ENCODE peak calls at places on chromosomes 3 and 15, in four cellular contexts. Z, T, W and N are unnamed samples.

GRCh38 chr15:90071220-90071807 is 31.0 kb downstream of the IDH2 start:
- DNase-seq in T (peak; percentile 75), Z (peak; percentile 54), W (peak; percentile 71), N (peak; percentile 78)

GRCh38 chr15:89132611-89133242 is 44.5 kb downstream of the ABHD2 start:
- DNase-seq in T (no peak), W (peak; percentile 42), Z (no peak), N (no peak)

GRCh38 chr3:160725326-160725725 is 30.7 kb upstream of the PPM1L start:
- DNase-seq in T (no peak), Z (no peak), W (no peak), N (no peak)

GRCh38 chr3:146187334-146187950 is 26.5 kb upstream of the PLOD2 start:
- DNase-seq in T (no peak), Z (no peak), W (no peak), N (peak; percentile 13)

GRCh38 chr3:149495581-149496125 is 21.2 kb downstream of the TM4SF4 start:
- DNase-seq in W (no peak), Z (no peak), T (no peak), N (no peak)

GRCh38 chr15:62637498-62637897 is 405.0 kb upstream of the TPM1 start:
- DNase-seq in T (no peak), Z (no peak), W (no peak), N (no peak)

GRCh38 chr3:32780735-32781210 is 37.0 kb upstream of the TRIM71 start:
- DNase-seq in T (peak; percentile 87), Z (no peak), W (peak; percentile 85), N (peak; percentile 73)

GRCh38 chr3:183815951-183816475 is 9.4 kb downstream of the MAP6D1 start:
- DNase-seq in Z (no peak), T (no peak), W (no peak), N (no peak)

GRCh38 chr15:29420188-29420587 is 150.6 kb upstream of the NSMCE3 start:
- DNase-seq in Z (no peak), W (no peak), T (no peak), N (no peak)

GRCh38 chr3:146542968-146543367 is 1.4 kb downstream of the PLSCR1 start:
- DNase-seq in W (no peak), T (no peak), Z (no peak), N (no peak)

GRCh38 chr3:28348286-28348636 is 260 bp upstream of the ZCWPW2 start:
- DNase-seq in T (peak; percentile 79), W (no peak), Z (no peak), N (no peak)

GRCh38 chr15:43229977-43230376 is 9.2 kb upstream of the EPB42 start:
- DNase-seq in W (no peak), Z (no peak), T (no peak), N (no peak)

GRCh38 chr3:41199866-41200668 is 762 bp downstream of the CTNNB1 start:
- DNase-seq in W (no peak), T (peak; percentile 78), Z (no peak), N (peak; percentile 26)

GRCh38 chr15:70199601-70200000 is 101.9 kb upstream of the TLE3 start:
- DNase-seq in Z (no peak), T (no peak), W (no peak), N (no peak)

GRCh38 chr3:197501879-197502620 is 53.7 kb downstream of the BDH1 start:
- DNase-seq in W (peak; percentile 78), Z (peak; percentile 57), T (no peak), N (peak; percentile 20)

GRCh38 chr3:16338124-16338523 is 73.1 kb downstream of the OXNAD1 start:
- DNase-seq in Z (peak; percentile 20), W (no peak), T (no peak), N (no peak)

GRCh38 chr3:29226709-29227108 is 54.2 kb upstream of the RBMS3 start:
- DNase-seq in W (no peak), Z (no peak), T (no peak), N (no peak)

GRCh38 chr15:81954158-81954783 is 91.5 kb downstream of the MEX3B start:
- DNase-seq in T (no peak), Z (no peak), W (no peak), N (no peak)
- TF ChIP-seq FOXK2 in T (no peak), Z (no peak), W (no peak), N (no peak)

DNA sequence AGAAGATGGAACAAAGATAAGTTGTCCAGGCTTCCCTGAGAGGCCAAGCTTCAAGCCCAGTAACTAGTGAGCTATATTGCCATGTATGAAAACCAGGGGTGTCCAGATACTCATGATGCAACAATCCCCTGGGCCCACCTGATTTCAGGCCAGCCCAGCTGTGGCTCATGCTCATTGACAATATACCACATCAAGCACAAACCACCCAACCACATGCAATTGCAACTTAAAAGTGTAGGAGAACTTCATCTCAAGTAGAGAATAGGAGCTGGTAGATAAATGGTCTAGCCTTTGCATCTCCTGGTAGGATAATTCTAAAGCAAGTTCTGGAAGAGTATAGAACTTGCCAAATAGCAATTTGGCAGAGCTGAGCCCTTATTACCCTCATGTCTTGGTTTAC is 561.3 kb downstream of the IGSF11 start:
- DNase-seq in T (no peak), Z (no peak), W (no peak), N (no peak)
- TF ChIP-seq FOXK2 in T (no peak), Z (no peak), W (no peak), N (no peak)

DNA sequence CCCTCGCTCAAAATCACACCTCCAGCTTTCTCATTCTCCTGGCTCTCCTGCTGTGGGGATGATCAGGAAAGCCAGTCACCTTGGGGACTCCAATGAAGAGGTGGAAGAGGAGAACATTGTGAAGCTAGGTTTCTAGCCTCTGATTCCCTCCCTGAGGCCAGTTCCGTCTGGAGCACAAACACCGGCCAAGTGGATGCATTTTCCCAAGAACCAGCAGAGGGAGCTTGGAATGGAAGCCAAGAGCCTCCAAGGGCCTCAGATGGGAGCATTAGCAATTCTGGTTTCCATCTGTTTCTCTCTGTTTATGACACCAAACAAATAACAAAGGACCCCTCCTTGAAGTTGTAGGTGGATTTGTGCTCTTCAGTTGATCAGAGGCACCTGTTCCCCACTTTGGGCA is 40.6 kb upstream of the NMNAT3 start:
- DNase-seq in Z (no peak), W (peak; percentile 18), T (peak; percentile 11), N (peak; percentile 63)
- TF ChIP-seq FOXK2 in Z (no peak), W (no peak), T (no peak), N (no peak)

GRCh38 chr3:10743366-10744097 is 72.5 kb upstream of the SLC6A11 start:
- DNase-seq in Z (no peak), T (no peak), W (no peak), N (no peak)
- TF ChIP-seq FOXK2 in Z (no peak), T (no peak), W (no peak), N (no peak)

GRCh38 chr3:98702166-98702565 is 61.0 kb upstream of the ST3GAL6 start:
- DNase-seq in W (no peak), Z (no peak), T (no peak), N (no peak)
- TF ChIP-seq FOXK2 in W (no peak), Z (no peak), T (no peak), N (no peak)

GRCh38 chr3:58072046-58072445 is 63.8 kb downstream of the FLNB start:
- DNase-seq in W (no peak), Z (no peak), T (no peak), N (no peak)

GRCh38 chr3:58073315-58074125 is 65.3 kb downstream of the FLNB start:
- DNase-seq in Z (no peak), W (no peak), T (no peak), N (no peak)

GRCh38 chr3:58074126-58074715 is 66.0 kb downstream of the FLNB start:
- DNase-seq in W (no peak), T (no peak), Z (no peak), N (no peak)

GRCh38 chr3:58077586-58078285 is 69.5 kb downstream of the FLNB start:
- DNase-seq in T (no peak), Z (no peak), W (no peak), N (no peak)

DNA sequence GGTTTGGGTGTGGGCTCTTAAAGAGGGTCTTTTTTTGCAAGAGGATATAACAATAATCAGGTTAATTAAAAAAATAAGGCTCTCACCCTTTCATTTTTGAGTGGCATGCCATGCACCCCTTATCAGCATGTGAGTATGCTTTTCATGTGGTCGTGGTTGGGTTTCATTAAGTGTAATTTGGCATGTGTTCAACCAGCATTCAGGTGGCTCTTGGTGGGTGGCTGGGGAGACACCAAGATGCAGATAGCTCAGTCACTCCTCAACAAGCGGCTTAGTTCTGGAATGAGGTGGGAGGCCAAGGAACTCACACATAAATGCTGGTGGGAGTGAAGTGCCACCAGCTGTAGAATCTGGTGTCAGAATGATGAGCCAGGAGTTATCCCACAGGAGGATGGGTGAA is 66.8 kb downstream of the FLNB start:
- DNase-seq in T (no peak), Z (no peak), W (no peak), N (no peak)
- TF ChIP-seq FOXK2 in T (no peak), Z (no peak), W (no peak), N (no peak)

GRCh38 chr3:117404153-117404552 is 694.6 kb downstream of the TUSC7 start:
- DNase-seq in W (no peak), T (no peak), Z (no peak), N (no peak)

GRCh38 chr3:117400303-117400702 is 690.7 kb downstream of the TUSC7 start:
- DNase-seq in T (no peak), W (no peak), Z (no peak), N (no peak)

GRCh38 chr3:117404756-117405155 is 695.2 kb downstream of the TUSC7 start:
- DNase-seq in Z (no peak), W (no peak), T (no peak), N (no peak)

GRCh38 chr3:117398166-117398954 is 688.8 kb downstream of the TUSC7 start:
- DNase-seq in W (no peak), T (no peak), Z (no peak), N (no peak)

GRCh38 chr3:117399311-117400068 is 689.9 kb downstream of the TUSC7 start:
- DNase-seq in T (no peak), Z (no peak), W (no peak), N (no peak)
- TF ChIP-seq FOXK2 in T (no peak), Z (no peak), W (no peak), N (no peak)